ENCODE peak calls at places on chromosomes 13 and 19, in seven cellular contexts. N, E, S, A, I, B and U are unnamed samples.

GRCh38 chr19:48915757-48916156 is 15.6 kb downstream of the NUCB1 start:
- DNase-seq in N (no peak), E (no peak), S (no peak), A (no peak), I (no peak), B (no peak), U (no peak)

GRCh38 chr13:39119422-39119821 is 81.2 kb downstream of the NHLRC3 start:
- DNase-seq in N (no peak), E (no peak), S (no peak), A (no peak), I (no peak), B (no peak), U (no peak)

GRCh38 chr13:54415753-54416366 is 1387.2 kb downstream of the OLFM4 start:
- DNase-seq in N (no peak), E (no peak), S (no peak), A (no peak), I (no peak), B (no peak), U (no peak)

GRCh38 chr13:64371045-64371444 is 2859.1 kb downstream of the PCDH9 start:
- DNase-seq in N (no peak), E (no peak), S (no peak), A (no peak), I (no peak), B (no peak), U (no peak)

GRCh38 chr19:46209051-46209450 is 20.5 kb upstream of the IGFL1 start:
- DNase-seq in N (no peak), E (no peak), S (no peak), A (no peak), I (no peak), B (no peak), U (no peak)

GRCh38 chr13:60396008-60396782 is 825 bp upstream of the TDRD3 start:
- DNase-seq in N (peak), E (peak), S (peak), A (peak), I (peak), B (peak), U (peak)

GRCh38 chr13:97342936-97343335 is 91.0 kb upstream of the RAP2A start:
- DNase-seq in N (no peak), E (no peak), S (no peak), A (no peak), I (no peak), B (no peak), U (no peak)

GRCh38 chr19:49591731-49592485 is 926 bp downstream of the PRR12 start:
- DNase-seq in N (peak), E (peak), S (no peak), A (peak), I (no peak), B (no peak), U (peak)